ENCODE peak calls at places on chromosomes 2 and 18, in seven cellular contexts. Z, A, I, E, C, Q and K are unnamed samples.

GRCh38 chr2:40488927-40489677 is 37.2 kb upstream of the SLC8A1 start:
- DNase-seq in Z (peak; percentile 61), A (no peak), I (no peak), E (no peak), C (no peak), Q (peak; percentile 58), K (no peak)

GRCh38 chr2:74383254-74383653 is 3.1 kb upstream of the DCTN1 start:
- DNase-seq in Z (peak; percentile 40), A (no peak), I (no peak), E (no peak), C (no peak), Q (peak; percentile 73), K (no peak)

GRCh38 chr2:148888003-148888501 is 13.0 kb downstream of the KIF5C start:
- DNase-seq in Z (no peak), A (no peak), I (no peak), E (no peak), C (no peak), Q (no peak), K (no peak)

GRCh38 chr2:238106339-238106697 is 6.2 kb downstream of the ESPNL start:
- DNase-seq in Z (no peak), A (no peak), I (peak; percentile 45), E (no peak), C (no peak), Q (no peak), K (no peak)

GRCh38 chr2:235506291-235506996 is 12.6 kb downstream of the AGAP1 start:
- DNase-seq in Z (peak; percentile 21), A (no peak), I (no peak), E (no peak), C (no peak), Q (peak; percentile 54), K (no peak)

GRCh38 chr18:23336072-23336471 is 117.0 kb upstream of the RIOK3 start:
- DNase-seq in Z (peak; percentile 60), A (no peak), I (no peak), E (no peak), C (no peak), Q (peak; percentile 20), K (no peak)

GRCh38 chr2:88748005-88748404 is 56.5 kb downstream of the RPIA start:
- DNase-seq in Z (no peak), A (no peak), I (no peak), E (no peak), C (peak; percentile 61), Q (no peak), K (no peak)

GRCh38 chr2:236159778-236160170 is 8.4 kb downstream of the GBX2 start:
- DNase-seq in Z (no peak), A (no peak), I (no peak), E (no peak), C (no peak), Q (no peak), K (no peak)

GRCh38 chr18:45836242-45837215 is 11.1 kb downstream of the SIGLEC15 start:
- DNase-seq in Z (no peak), A (no peak), I (no peak), E (no peak), C (no peak), Q (no peak), K (no peak)

GRCh38 chr2:56741601-56742102 is 557.9 kb downstream of the CCDC85A start:
- DNase-seq in Z (peak; percentile 93), A (peak; percentile 33), I (no peak), E (no peak), C (no peak), Q (peak; percentile 96), K (no peak)

GRCh38 chr2:189559579-189560272 is 20.9 kb downstream of the SLC40A1 start:
- DNase-seq in Z (peak; percentile 43), A (no peak), I (no peak), E (no peak), C (no peak), Q (no peak), K (no peak)

DNA sequence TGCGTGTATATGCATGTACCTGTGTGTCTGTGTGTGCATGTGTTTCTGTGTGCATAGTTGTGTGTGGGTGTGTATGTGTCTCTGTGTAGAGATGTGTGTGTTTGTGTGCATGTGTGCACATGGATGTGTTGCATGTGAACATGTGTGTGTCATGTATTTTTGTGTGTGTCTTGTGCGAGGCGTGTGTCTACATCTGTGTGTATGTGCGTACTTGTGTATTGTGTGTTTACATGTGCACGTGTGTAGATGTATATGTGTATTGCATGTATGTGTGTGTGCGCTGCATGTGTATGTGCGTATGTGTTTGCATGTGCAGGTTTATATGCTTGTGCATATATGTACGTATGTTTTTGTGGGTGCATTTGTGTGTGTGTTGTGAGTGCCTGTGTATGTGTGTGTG is 735.2 kb downstream of the GALR1 start:
- DNase-seq in Z (no peak), A (no peak), I (no peak), E (no peak), C (no peak), Q (no peak), K (no peak)
- H3K9me3 ChIP-seq in Z (no peaks in the 10 kb centered on the region), A (no peaks in the 10 kb centered on the region), I (no peaks in the 10 kb centered on the region), E (no peaks in the 10 kb centered on the region), C (no peaks in the 10 kb centered on the region), Q (no peaks in the 10 kb centered on the region), K (no peaks in the 10 kb centered on the region)

GRCh38 chr2:9154061-9154460 is 52.6 kb upstream of the ASAP2 start:
- DNase-seq in Z (no peak), A (no peak), I (no peak), E (no peak), C (no peak), Q (no peak), K (no peak)

GRCh38 chr2:9150568-9150900 is 56.1 kb upstream of the ASAP2 start:
- DNase-seq in Z (no peak), A (no peak), I (no peak), E (no peak), C (no peak), Q (no peak), K (no peak)

GRCh38 chr2:9150906-9151305 is 55.7 kb upstream of the ASAP2 start:
- DNase-seq in Z (no peak), A (no peak), I (no peak), E (no peak), C (no peak), Q (no peak), K (no peak)

GRCh38 chr2:9153589-9153988 is 53.0 kb upstream of the ASAP2 start:
- DNase-seq in Z (peak; percentile 39), A (no peak), I (peak; percentile 82), E (no peak), C (no peak), Q (peak; percentile 54), K (no peak)

DNA sequence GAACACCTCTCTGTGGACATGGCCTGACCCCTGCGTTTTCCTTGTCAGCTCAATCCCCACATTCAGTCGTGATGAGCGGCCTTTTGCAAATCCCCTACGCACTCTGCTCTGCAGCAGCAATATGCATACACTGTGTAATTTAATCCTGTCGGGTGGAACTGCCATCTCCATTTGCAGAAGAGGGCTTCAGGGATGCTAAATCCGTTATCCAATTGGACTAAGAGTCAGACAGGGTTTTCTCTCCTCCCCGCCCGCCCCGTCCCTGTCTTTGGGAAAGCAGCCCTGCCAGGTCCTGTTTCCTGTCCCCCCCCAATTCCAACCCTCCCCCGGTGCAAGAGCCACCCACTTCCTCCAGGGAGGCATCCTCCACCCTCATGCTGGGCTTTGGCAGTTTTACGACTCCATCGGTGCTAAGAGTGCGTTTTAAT is 53.6 kb upstream of the ASAP2 start:
- DNase-seq in Z (peak; percentile 65), A (no peak), I (no peak), E (no peak), C (no peak), Q (peak; percentile 53), K (no peak)
- H3K4me3 ChIP-seq in Z (no peak overlapping the region), A (no peak overlapping the region), I (no peak overlapping the region), E (no peak overlapping the region), C (no peak overlapping the region), Q (peak overlapping the region; percentile 36), K (no peak overlapping the region)

GRCh38 chr2:207239754-207240494 is 74.2 kb upstream of the KLF7 start:
- DNase-seq in Z (peak; percentile 70), A (no peak), I (no peak), E (no peak), C (no peak), Q (peak; percentile 89), K (no peak)
- H3K4me1 ChIP-seq in Z (peaks cover 2% of the 10 kb centered on the region), A (peaks cover 13% of the 10 kb centered on the region), I (peaks cover 27% of the 10 kb centered on the region), E (peaks cover 2% of the 10 kb centered on the region), C (no peaks in the 10 kb centered on the region), Q (peaks cover 37% of the 10 kb centered on the region), K (no peaks in the 10 kb centered on the region)

GRCh38 chr18:12030667-12031066 is 49.4 kb downstream of the IMPA2 start:
- DNase-seq in Z (no peak), A (no peak), I (no peak), E (no peak), C (no peak), Q (no peak), K (no peak)
- H3K9me3 ChIP-seq in Z (no peaks in the 10 kb centered on the region), A (no peaks in the 10 kb centered on the region), I (no peaks in the 10 kb centered on the region), E (no peaks in the 10 kb centered on the region), C (no peaks in the 10 kb centered on the region), Q (no peaks in the 10 kb centered on the region), K (no peaks in the 10 kb centered on the region)